ENCODE peak calls at places on chromosome 4, in eight cellular contexts. One of them, this sample, is unnamed.

GRCh38 chr4:13546855-13547562 is 2.7 kb upstream of the NKX3-2 start:
- DNase-seq in retinal pigment epithelial cell: no peak
- DNase-seq in tibial nerve: no peak
- DNase-seq in AG10803: no peak
- DNase-seq in kidney epithelial cell: no peak
- DNase-seq in A673: peak
- DNase-seq in cardiac fibroblast: no peak
- DNase-seq in GM06990: no peak
- DNase-seq in this sample: no peak

GRCh38 chr4:120198411-120198810 is 131.8 kb upstream of the MAD2L1 start:
- DNase-seq in GM06990: no peak
- DNase-seq in kidney epithelial cell: no peak
- DNase-seq in A673: no peak
- DNase-seq in cardiac fibroblast: no peak
- DNase-seq in tibial nerve: no peak
- DNase-seq in AG10803: peak
- DNase-seq in retinal pigment epithelial cell: no peak
- DNase-seq in this sample: no peak

GRCh38 chr4:126697748-126698147 is 935.0 kb upstream of the INTU start:
- DNase-seq in A673: peak
- DNase-seq in kidney epithelial cell: no peak
- DNase-seq in GM06990: no peak
- DNase-seq in cardiac fibroblast: peak
- DNase-seq in tibial nerve: no peak
- DNase-seq in AG10803: peak
- DNase-seq in retinal pigment epithelial cell: no peak
- DNase-seq in this sample: no peak

GRCh38 chr4:64911846-64912245 is 502.6 kb upstream of the TECRL start:
- DNase-seq in tibial nerve: no peak
- DNase-seq in retinal pigment epithelial cell: no peak
- DNase-seq in kidney epithelial cell: no peak
- DNase-seq in cardiac fibroblast: no peak
- DNase-seq in GM06990: no peak
- DNase-seq in A673: no peak
- DNase-seq in AG10803: no peak
- DNase-seq in this sample: no peak

GRCh38 chr4:74651198-74651597 is 143.1 kb downstream of the BTC start:
- DNase-seq in A673: no peak
- DNase-seq in cardiac fibroblast: no peak
- DNase-seq in GM06990: no peak
- DNase-seq in tibial nerve: no peak
- DNase-seq in AG10803: no peak
- DNase-seq in retinal pigment epithelial cell: no peak
- DNase-seq in kidney epithelial cell: no peak
- DNase-seq in this sample: no peak

GRCh38 chr4:22474636-22475310 is 41.1 kb downstream of the ADGRA3 start:
- DNase-seq in GM06990: no peak
- DNase-seq in kidney epithelial cell: peak
- DNase-seq in A673: peak
- DNase-seq in retinal pigment epithelial cell: no peak
- DNase-seq in tibial nerve: no peak
- DNase-seq in AG10803: no peak
- DNase-seq in cardiac fibroblast: peak
- DNase-seq in this sample: peak

GRCh38 chr4:147096667-147097604 is 151.3 kb upstream of the TTC29 start:
- DNase-seq in cardiac fibroblast: peak
- DNase-seq in AG10803: peak
- DNase-seq in GM06990: no peak
- DNase-seq in kidney epithelial cell: peak
- DNase-seq in tibial nerve: peak
- DNase-seq in A673: peak
- DNase-seq in retinal pigment epithelial cell: no peak
- DNase-seq in this sample: peak

GRCh38 chr4:183876268-183876934 is 28.7 kb upstream of the STOX2 start:
- DNase-seq in cardiac fibroblast: peak
- DNase-seq in AG10803: peak
- DNase-seq in GM06990: no peak
- DNase-seq in A673: peak
- DNase-seq in kidney epithelial cell: peak
- DNase-seq in tibial nerve: no peak
- DNase-seq in retinal pigment epithelial cell: peak
- DNase-seq in this sample: peak

GRCh38 chr4:3316146-3316545 is 23.3 kb downstream of the RGS12 start:
- DNase-seq in A673: no peak
- DNase-seq in tibial nerve: no peak
- DNase-seq in AG10803: no peak
- DNase-seq in cardiac fibroblast: no peak
- DNase-seq in kidney epithelial cell: no peak
- DNase-seq in GM06990: no peak
- DNase-seq in retinal pigment epithelial cell: no peak
- DNase-seq in this sample: no peak

GRCh38 chr4:3317656-3318211 is 24.9 kb downstream of the RGS12 start:
- DNase-seq in A673: no peak
- DNase-seq in retinal pigment epithelial cell: no peak
- DNase-seq in cardiac fibroblast: no peak
- DNase-seq in AG10803: no peak
- DNase-seq in GM06990: no peak
- DNase-seq in tibial nerve: no peak
- DNase-seq in kidney epithelial cell: no peak
- DNase-seq in this sample: no peak

GRCh38 chr4:3317011-3317655 is 24.3 kb downstream of the RGS12 start:
- DNase-seq in tibial nerve: no peak
- DNase-seq in A673: no peak
- DNase-seq in cardiac fibroblast: no peak
- DNase-seq in retinal pigment epithelial cell: no peak
- DNase-seq in kidney epithelial cell: no peak
- DNase-seq in AG10803: no peak
- DNase-seq in GM06990: no peak
- DNase-seq in this sample: no peak

GRCh38 chr4:3320361-3321023 is 27.7 kb downstream of the RGS12 start:
- DNase-seq in retinal pigment epithelial cell: no peak
- DNase-seq in AG10803: no peak
- DNase-seq in cardiac fibroblast: no peak
- DNase-seq in tibial nerve: no peak
- DNase-seq in A673: no peak
- DNase-seq in GM06990: no peak
- DNase-seq in kidney epithelial cell: no peak
- DNase-seq in this sample: no peak

DNA sequence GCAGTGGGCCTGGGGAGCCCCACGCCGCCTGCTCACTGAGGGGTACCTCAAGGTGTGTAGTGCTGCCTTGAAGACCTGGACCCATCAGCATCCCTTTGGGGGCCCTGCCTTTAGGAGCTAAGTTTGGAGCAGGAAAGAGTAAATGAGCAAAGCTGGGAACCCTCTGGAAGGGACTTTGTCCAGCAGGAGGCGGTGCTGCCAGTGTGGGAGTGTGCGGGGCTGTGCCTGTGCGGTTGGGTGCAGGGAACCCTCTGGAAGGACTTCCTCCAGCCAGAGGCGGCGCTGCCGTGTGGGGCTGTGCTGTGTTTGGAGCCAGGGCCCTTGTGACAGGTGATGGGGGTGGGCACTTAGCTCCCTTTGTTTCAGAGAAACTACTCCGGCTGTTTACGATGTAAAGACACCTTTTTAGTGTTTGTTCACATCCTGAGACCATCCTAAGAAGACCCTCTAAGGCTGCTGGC is 25.8 kb downstream of the RGS12 start:
- DNase-seq in GM06990: no peak
- DNase-seq in cardiac fibroblast: no peak
- DNase-seq in A673: peak
- DNase-seq in AG10803: no peak
- DNase-seq in kidney epithelial cell: no peak
- DNase-seq in retinal pigment epithelial cell: no peak
- DNase-seq in tibial nerve: no peak
- DNase-seq in this sample: no peak
- TF ChIP-seq CTCF in GM06990: peak
- TF ChIP-seq CTCF in cardiac fibroblast: no peak
- TF ChIP-seq CTCF in A673: peak
- TF ChIP-seq CTCF in AG10803: no peak
- TF ChIP-seq CTCF in kidney epithelial cell: peak
- TF ChIP-seq CTCF in retinal pigment epithelial cell: no peak
- TF ChIP-seq CTCF in tibial nerve: no peak
- TF ChIP-seq CTCF in this sample: peak

GRCh38 chr4:572594-572993 is 3.5 kb downstream of the TMEM271 start:
- DNase-seq in tibial nerve: no peak
- DNase-seq in cardiac fibroblast: no peak
- DNase-seq in retinal pigment epithelial cell: no peak
- DNase-seq in A673: no peak
- DNase-seq in GM06990: no peak
- DNase-seq in kidney epithelial cell: no peak
- DNase-seq in AG10803: no peak
- DNase-seq in this sample: no peak

GRCh38 chr4:575281-576141 is 584 bp downstream of the TMEM271 start:
- DNase-seq in tibial nerve: no peak
- DNase-seq in A673: peak
- DNase-seq in kidney epithelial cell: peak
- DNase-seq in cardiac fibroblast: peak
- DNase-seq in retinal pigment epithelial cell: peak
- DNase-seq in AG10803: peak
- DNase-seq in GM06990: no peak
- DNase-seq in this sample: peak

GRCh38 chr4:574346-575161 is 1.5 kb downstream of the TMEM271 start:
- DNase-seq in GM06990: no peak
- DNase-seq in cardiac fibroblast: no peak
- DNase-seq in tibial nerve: no peak
- DNase-seq in kidney epithelial cell: no peak
- DNase-seq in AG10803: no peak
- DNase-seq in A673: no peak
- DNase-seq in retinal pigment epithelial cell: no peak
- DNase-seq in this sample: no peak

GRCh38 chr4:571838-572572 is 4.1 kb downstream of the TMEM271 start:
- DNase-seq in AG10803: no peak
- DNase-seq in GM06990: no peak
- DNase-seq in cardiac fibroblast: no peak
- DNase-seq in retinal pigment epithelial cell: no peak
- DNase-seq in kidney epithelial cell: no peak
- DNase-seq in tibial nerve: no peak
- DNase-seq in A673: no peak
- DNase-seq in this sample: no peak

DNA sequence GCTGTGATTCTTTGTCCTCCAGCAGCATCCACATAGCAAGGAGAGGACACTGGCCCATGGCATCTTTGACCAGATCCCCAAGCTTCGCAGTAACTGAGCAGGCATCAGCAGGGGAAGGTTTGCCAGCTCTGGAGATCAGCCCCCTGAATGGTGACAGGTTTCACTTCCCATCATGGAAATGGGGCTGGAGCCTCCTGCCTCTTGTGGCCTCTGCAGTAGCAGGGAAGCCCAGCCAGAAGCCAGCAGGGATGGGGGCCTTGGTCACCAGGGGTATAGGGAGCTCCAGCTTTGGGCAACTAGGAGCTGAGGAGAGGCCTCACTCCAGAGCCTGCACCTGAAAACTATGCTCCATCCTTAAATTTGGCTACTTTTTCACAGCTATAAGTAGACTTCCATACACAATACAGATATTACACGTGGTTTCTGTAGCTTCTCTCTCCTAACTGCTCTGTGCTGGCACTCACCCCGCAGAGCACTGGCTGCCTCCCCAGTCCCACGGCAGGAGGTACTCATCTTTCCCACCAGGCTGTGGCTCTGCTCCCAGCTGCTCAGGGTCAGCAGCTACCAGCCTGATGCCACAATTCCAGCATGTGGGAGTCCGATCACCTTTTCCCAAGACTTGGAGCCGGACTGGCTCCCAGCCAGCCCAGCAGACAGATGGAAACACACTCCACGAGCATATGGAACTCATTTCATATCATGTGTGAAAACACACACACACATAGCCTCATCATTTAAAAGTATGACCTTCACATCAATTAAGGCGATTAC is 2.8 kb downstream of the TMEM271 start:
- DNase-seq in GM06990: no peak
- DNase-seq in AG10803: no peak
- DNase-seq in kidney epithelial cell: no peak
- DNase-seq in A673: no peak
- DNase-seq in cardiac fibroblast: no peak
- DNase-seq in tibial nerve: no peak
- DNase-seq in retinal pigment epithelial cell: no peak
- DNase-seq in this sample: no peak
- H3K4me3 ChIP-seq in GM06990: no peak
- H3K4me3 ChIP-seq in AG10803: no peak
- H3K4me3 ChIP-seq in kidney epithelial cell: no peak
- H3K4me3 ChIP-seq in A673: no peak
- H3K4me3 ChIP-seq in cardiac fibroblast: no peak
- H3K4me3 ChIP-seq in tibial nerve: no peak
- H3K4me3 ChIP-seq in retinal pigment epithelial cell: no peak
- H3K4me3 ChIP-seq in this sample: no peak

DNA sequence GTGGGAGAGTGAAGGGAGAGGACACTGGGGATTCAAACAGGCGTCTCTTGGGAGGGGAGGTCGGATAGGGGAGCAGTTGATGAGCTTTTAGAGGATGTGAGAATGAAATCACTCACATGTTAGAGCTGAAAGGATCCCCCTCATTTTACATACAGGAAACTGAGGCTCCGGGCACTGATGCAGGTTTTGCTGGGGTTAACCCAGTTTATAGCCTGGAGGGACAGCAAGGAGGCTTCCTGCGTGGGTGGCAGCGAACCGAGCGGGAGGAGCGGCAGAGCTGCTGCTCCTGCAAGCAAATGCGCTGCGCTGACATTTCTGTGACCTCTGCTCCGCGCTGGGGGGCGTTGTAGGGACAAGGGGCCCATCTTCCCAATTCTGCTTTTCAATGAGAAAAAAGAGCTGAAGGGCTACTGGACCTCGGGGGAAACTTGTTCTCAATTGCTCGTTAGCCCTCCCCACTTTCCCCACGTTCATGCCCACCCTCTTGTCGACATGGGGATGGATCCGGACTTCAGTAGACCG is 1.1 kb upstream of the NEUROG2 start:
- DNase-seq in AG10803: no peak
- DNase-seq in A673: no peak
- DNase-seq in retinal pigment epithelial cell: no peak
- DNase-seq in tibial nerve: no peak
- DNase-seq in cardiac fibroblast: no peak
- DNase-seq in kidney epithelial cell: no peak
- DNase-seq in GM06990: peak
- DNase-seq in this sample: no peak
- TF ChIP-seq CTCF in AG10803: no peak
- TF ChIP-seq CTCF in A673: no peak
- TF ChIP-seq CTCF in retinal pigment epithelial cell: no peak
- TF ChIP-seq CTCF in tibial nerve: no peak
- TF ChIP-seq CTCF in cardiac fibroblast: no peak
- TF ChIP-seq CTCF in kidney epithelial cell: no peak
- TF ChIP-seq CTCF in GM06990: peak
- TF ChIP-seq CTCF in this sample: no peak

GRCh38 chr4:4419896-4420295 is 33.0 kb downstream of the NSG1 start:
- DNase-seq in retinal pigment epithelial cell: no peak
- DNase-seq in kidney epithelial cell: no peak
- DNase-seq in cardiac fibroblast: no peak
- DNase-seq in tibial nerve: no peak
- DNase-seq in GM06990: no peak
- DNase-seq in AG10803: no peak
- DNase-seq in A673: no peak
- DNase-seq in this sample: no peak

GRCh38 chr4:4417886-4418285 is 31.0 kb downstream of the NSG1 start:
- DNase-seq in retinal pigment epithelial cell: no peak
- DNase-seq in cardiac fibroblast: no peak
- DNase-seq in A673: no peak
- DNase-seq in kidney epithelial cell: no peak
- DNase-seq in GM06990: no peak
- DNase-seq in tibial nerve: no peak
- DNase-seq in AG10803: no peak
- DNase-seq in this sample: no peak

GRCh38 chr4:4420421-4420820 is 33.5 kb downstream of the NSG1 start:
- DNase-seq in cardiac fibroblast: no peak
- DNase-seq in kidney epithelial cell: no peak
- DNase-seq in A673: no peak
- DNase-seq in GM06990: no peak
- DNase-seq in retinal pigment epithelial cell: no peak
- DNase-seq in AG10803: no peak
- DNase-seq in tibial nerve: no peak
- DNase-seq in this sample: no peak

GRCh38 chr4:4416981-4417380 is 30.1 kb downstream of the NSG1 start:
- DNase-seq in GM06990: no peak
- DNase-seq in AG10803: no peak
- DNase-seq in cardiac fibroblast: no peak
- DNase-seq in retinal pigment epithelial cell: no peak
- DNase-seq in kidney epithelial cell: no peak
- DNase-seq in A673: no peak
- DNase-seq in tibial nerve: no peak
- DNase-seq in this sample: no peak

GRCh38 chr4:4418676-4419370 is 31.9 kb downstream of the NSG1 start:
- DNase-seq in kidney epithelial cell: peak
- DNase-seq in A673: no peak
- DNase-seq in retinal pigment epithelial cell: no peak
- DNase-seq in AG10803: no peak
- DNase-seq in cardiac fibroblast: no peak
- DNase-seq in tibial nerve: no peak
- DNase-seq in GM06990: no peak
- DNase-seq in this sample: no peak
- H3K4me3 ChIP-seq in kidney epithelial cell: no peak
- H3K4me3 ChIP-seq in A673: no peak
- H3K4me3 ChIP-seq in retinal pigment epithelial cell: no peak
- H3K4me3 ChIP-seq in AG10803: no peak
- H3K4me3 ChIP-seq in cardiac fibroblast: no peak
- H3K4me3 ChIP-seq in tibial nerve: no peak
- H3K4me3 ChIP-seq in GM06990: no peak
- H3K4me3 ChIP-seq in this sample: no peak

This sample was measured in choroid plexus epithelial cell.